ENCODE peak calls at places on chromosomes 5 and 9, in ten cellular contexts. G is dorsolateral prefrontal cortex, V is H9, W is AG09319, R is left ventricle myocardium inferior, T is epithelial cell of proximal tubule, I is fibroblast of mammary gland, J is HCT116, M is heart left ventricle, L is tibial nerve. O is an unnamed sample.

GRCh38 chr5:127958421-127959011 is 125.0 kb upstream of the SLC12A2 start:
- DNase-seq in G (no peak), V (no peak), W (no peak), R (no peak), T (no peak), I (no peak), J (no peak), M (no peak), L (no peak), O (no peak)

GRCh38 chr5:121969660-121970295 is 8.0 kb downstream of the SRFBP1 start:
- DNase-seq in G (no peak), V (no peak), W (no peak), R (no peak), T (no peak), I (peak), J (no peak), M (no peak), L (no peak), O (no peak)

GRCh38 chr5:1331861-1332405 is 13.0 kb downstream of the CLPTM1L start:
- DNase-seq in G (no peak), V (no peak), W (no peak), R (no peak), T (no peak), I (no peak), J (no peak), M (no peak), L (no peak), O (no peak)

GRCh38 chr9:112496074-112496722 is 9.6 kb downstream of the KIAA1958 start:
- DNase-seq in G (no peak), V (no peak), W (no peak), R (no peak), T (no peak), I (no peak), J (no peak), M (no peak), L (no peak), O (no peak)

GRCh38 chr5:174307031-174307408 is 261.5 kb downstream of the NSG2 start:
- DNase-seq in G (no peak), V (peak), W (no peak), R (no peak), T (no peak), I (no peak), J (no peak), M (no peak), L (no peak), O (no peak)

GRCh38 chr5:32030686-32031478 is 143.2 kb downstream of the GOLPH3 start:
- DNase-seq in G (no peak), V (no peak), W (no peak), R (no peak), T (no peak), I (peak), J (no peak), M (no peak), L (no peak), O (no peak)

GRCh38 chr5:176594554-176594953 is 15.4 kb downstream of the GPRIN1 start:
- DNase-seq in G (no peak), V (no peak), W (no peak), R (no peak), T (no peak), I (no peak), J (no peak), M (no peak), L (no peak), O (no peak)

GRCh38 chr9:22119537-22120167 is 110.5 kb upstream of the CDKN2B start:
- DNase-seq in G (no peak), V (no peak), W (no peak), R (no peak), T (no peak), I (peak), J (no peak), M (no peak), L (no peak), O (no peak)

GRCh38 chr9:32899181-32899580 is 102.2 kb downstream of the APTX start:
- DNase-seq in G (no peak), V (no peak), W (no peak), R (no peak), T (no peak), I (peak), J (no peak), M (no peak), L (no peak), O (no peak)

GRCh38 chr5:6712136-6712581 is 1.1 kb upstream of the TENT4A start:
- DNase-seq in G (peak), V (peak), W (no peak), R (peak), T (no peak), I (peak), J (no peak), M (peak), L (peak), O (peak)

GRCh38 chr9:127057970-127058644 is 64.3 kb downstream of the ANGPTL2 start:
- DNase-seq in G (peak), V (no peak), W (no peak), R (peak), T (no peak), I (peak), J (no peak), M (no peak), L (no peak), O (no peak)

GRCh38 chr9:21336467-21336866 is 1.3 kb upstream of the KLHL9 start:
- DNase-seq in G (no peak), V (no peak), W (no peak), R (no peak), T (no peak), I (no peak), J (no peak), M (no peak), L (no peak), O (no peak)

GRCh38 chr9:95736370-95736769 is 139.1 kb upstream of the ERCC6L2 start:
- DNase-seq in G (no peak), V (peak), W (no peak), R (no peak), T (no peak), I (no peak), J (no peak), M (no peak), L (no peak), O (no peak)

GRCh38 chr5:40987349-40987748 is 78.1 kb downstream of the C7 start:
- DNase-seq in G (no peak), V (no peak), W (no peak), R (no peak), T (no peak), I (no peak), J (no peak), M (no peak), L (no peak), O (no peak)

GRCh38 chr5:141100243-141100805 is at the start of gene PCDHB3:
- DNase-seq in G (peak), V (peak), W (no peak), R (peak), T (no peak), I (peak), J (peak), M (peak), L (peak), O (no peak)

GRCh38 chr9:2267171-2267740 is 252.1 kb downstream of the SMARCA2 start:
- DNase-seq in G (no peak), V (no peak), W (no peak), R (peak), T (no peak), I (peak), J (no peak), M (no peak), L (no peak), O (no peak)

GRCh38 chr5:54774281-54775171 is 210.9 kb downstream of the ESM1 start:
- DNase-seq in G (no peak), V (no peak), W (peak), R (peak), T (no peak), I (peak), J (no peak), M (peak), L (peak), O (no peak)

GRCh38 chr5:68465133-68465532 is 249.6 kb downstream of the PIK3R1 start:
- DNase-seq in G (no peak), V (no peak), W (no peak), R (no peak), T (no peak), I (no peak), J (no peak), M (no peak), L (no peak), O (no peak)

GRCh38 chr9:120438111-120438510 is 141.9 kb downstream of the CDK5RAP2 start:
- DNase-seq in G (no peak), V (no peak), W (no peak), R (no peak), T (no peak), I (peak), J (no peak), M (no peak), L (no peak), O (no peak)

GRCh38 chr5:57735754-57736153 is 253.1 kb upstream of the ACTBL2 start:
- DNase-seq in G (no peak), V (no peak), W (peak), R (no peak), T (peak), I (peak), J (peak), M (no peak), L (no peak), O (no peak)

GRCh38 chr5:96843140-96843539 is 33.2 kb upstream of the ERAP2 start:
- DNase-seq in G (no peak), V (no peak), W (no peak), R (no peak), T (no peak), I (no peak), J (no peak), M (no peak), L (no peak), O (no peak)

GRCh38 chr5:135028791-135029467 is 5.1 kb downstream of the PITX1 start:
- DNase-seq in G (no peak), V (peak), W (peak), R (no peak), T (no peak), I (no peak), J (no peak), M (no peak), L (no peak), O (peak)

GRCh38 chr9:5566054-5566618 is 55.8 kb downstream of the PDCD1LG2 start:
- DNase-seq in G (no peak), V (no peak), W (no peak), R (no peak), T (peak), I (no peak), J (no peak), M (no peak), L (no peak), O (no peak)

GRCh38 chr5:92775711-92776615 is 805.1 kb downstream of the NR2F1-AS1 start:
- DNase-seq in G (no peak), V (no peak), W (no peak), R (no peak), T (peak), I (peak), J (no peak), M (no peak), L (no peak), O (no peak)

GRCh38 chr5:134527156-134527960 is 1.9 kb downstream of the JADE2 start:
- DNase-seq in G (peak), V (peak), W (no peak), R (peak), T (no peak), I (peak), J (no peak), M (peak), L (peak), O (peak)

GRCh38 chr5:180001742-180002141 is 69.8 kb downstream of the RNF130 start:
- DNase-seq in G (no peak), V (no peak), W (no peak), R (no peak), T (no peak), I (no peak), J (no peak), M (no peak), L (no peak), O (no peak)

DNA sequence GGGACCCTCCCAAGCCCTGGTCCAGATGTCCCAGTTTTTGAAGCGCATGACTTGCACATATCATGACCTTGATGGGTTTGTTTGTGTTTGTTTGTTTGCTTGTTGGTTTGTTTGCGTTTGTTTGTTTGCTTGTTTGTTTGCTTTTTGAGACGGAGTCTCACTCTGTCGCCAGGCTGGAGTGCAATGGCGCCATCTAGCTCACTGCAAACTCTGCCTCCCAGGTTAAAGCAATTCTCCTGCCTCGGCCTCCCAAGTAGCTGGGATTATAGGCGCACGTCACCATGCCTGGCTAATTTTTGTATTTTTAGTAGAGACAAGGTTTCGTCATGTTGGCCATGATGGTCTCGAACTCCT is 13.0 kb upstream of the UBAC1 start:
- DNase-seq in G (no peak), V (no peak), W (no peak), R (no peak), T (no peak), I (no peak), J (no peak), M (no peak), L (no peak), O (no peak)
- TF ChIP-seq CTCF in G (no peak), V (peak), W (no peak), R (no peak), T (peak), I (peak), J (peak), M (no peak), L (no peak), O (no peak)

GRCh38 chr5:149404746-149405549 is 25.9 kb upstream of the IL17B start:
- DNase-seq in G (no peak), V (no peak), W (no peak), R (no peak), T (no peak), I (peak), J (no peak), M (no peak), L (no peak), O (no peak)
- TF ChIP-seq CTCF in G (no peak), V (no peak), W (no peak), R (no peak), T (no peak), I (no peak), J (no peak), M (no peak), L (no peak), O (no peak)

GRCh38 chr5:16456103-16456832 is 9.3 kb downstream of the ZNF622 start:
- DNase-seq in G (no peak), V (no peak), W (peak), R (no peak), T (peak), I (peak), J (peak), M (no peak), L (peak), O (no peak)

GRCh38 chr5:16457853-16458252 is 7.7 kb downstream of the ZNF622 start:
- DNase-seq in G (no peak), V (no peak), W (no peak), R (no peak), T (no peak), I (peak), J (no peak), M (no peak), L (no peak), O (no peak)

GRCh38 chr5:16455670-16456069 is 9.9 kb downstream of the ZNF622 start:
- DNase-seq in G (no peak), V (no peak), W (no peak), R (no peak), T (no peak), I (no peak), J (no peak), M (no peak), L (no peak), O (no peak)

GRCh38 chr5:16459451-16459850 is 6.1 kb downstream of the ZNF622 start:
- DNase-seq in G (no peak), V (no peak), W (no peak), R (no peak), T (no peak), I (no peak), J (no peak), M (no peak), L (no peak), O (no peak)

DNA sequence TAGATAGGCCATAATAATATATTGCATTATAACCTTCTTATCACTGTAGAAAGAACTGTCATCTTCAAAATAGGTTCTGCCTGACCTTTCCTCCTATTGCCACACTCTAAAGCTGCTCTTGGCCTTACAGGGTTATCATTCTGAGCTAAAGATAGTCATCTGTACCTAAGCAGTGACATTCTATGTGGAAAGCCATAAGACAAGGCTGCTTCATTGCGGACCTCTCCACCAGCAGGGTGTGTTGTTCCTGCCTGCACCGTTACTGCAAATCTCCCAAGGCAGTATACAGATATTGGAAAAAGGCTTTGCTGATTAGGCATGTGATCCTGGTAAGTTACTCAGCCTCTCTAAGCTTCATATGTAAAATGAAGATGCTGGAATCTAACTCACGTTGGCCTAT is 8.1 kb downstream of the ZNF622 start:
- DNase-seq in G (no peak), V (no peak), W (no peak), R (no peak), T (no peak), I (no peak), J (no peak), M (no peak), L (no peak), O (no peak)
- TF ChIP-seq CTCF in G (peak), V (no peak), W (no peak), R (peak), T (peak), I (no peak), J (no peak), M (peak), L (no peak), O (no peak)

GRCh38 chr5:126594676-126595485 is at the start of gene ALDH7A1:
- DNase-seq in G (peak), V (peak), W (peak), R (peak), T (peak), I (peak), J (peak), M (peak), L (peak), O (peak)
- TF ChIP-seq CTCF in G (peak), V (peak), W (peak), R (peak), T (peak), I (peak), J (peak), M (peak), L (peak), O (no peak)

GRCh38 chr9:133421615-133422542 is at the start of gene ADAMTS13:
- DNase-seq in G (no peak), V (peak), W (no peak), R (no peak), T (no peak), I (peak), J (no peak), M (no peak), L (no peak), O (no peak)
- TF ChIP-seq CTCF in G (no peak), V (peak), W (no peak), R (no peak), T (peak), I (peak), J (peak), M (no peak), L (no peak), O (no peak)

DNA sequence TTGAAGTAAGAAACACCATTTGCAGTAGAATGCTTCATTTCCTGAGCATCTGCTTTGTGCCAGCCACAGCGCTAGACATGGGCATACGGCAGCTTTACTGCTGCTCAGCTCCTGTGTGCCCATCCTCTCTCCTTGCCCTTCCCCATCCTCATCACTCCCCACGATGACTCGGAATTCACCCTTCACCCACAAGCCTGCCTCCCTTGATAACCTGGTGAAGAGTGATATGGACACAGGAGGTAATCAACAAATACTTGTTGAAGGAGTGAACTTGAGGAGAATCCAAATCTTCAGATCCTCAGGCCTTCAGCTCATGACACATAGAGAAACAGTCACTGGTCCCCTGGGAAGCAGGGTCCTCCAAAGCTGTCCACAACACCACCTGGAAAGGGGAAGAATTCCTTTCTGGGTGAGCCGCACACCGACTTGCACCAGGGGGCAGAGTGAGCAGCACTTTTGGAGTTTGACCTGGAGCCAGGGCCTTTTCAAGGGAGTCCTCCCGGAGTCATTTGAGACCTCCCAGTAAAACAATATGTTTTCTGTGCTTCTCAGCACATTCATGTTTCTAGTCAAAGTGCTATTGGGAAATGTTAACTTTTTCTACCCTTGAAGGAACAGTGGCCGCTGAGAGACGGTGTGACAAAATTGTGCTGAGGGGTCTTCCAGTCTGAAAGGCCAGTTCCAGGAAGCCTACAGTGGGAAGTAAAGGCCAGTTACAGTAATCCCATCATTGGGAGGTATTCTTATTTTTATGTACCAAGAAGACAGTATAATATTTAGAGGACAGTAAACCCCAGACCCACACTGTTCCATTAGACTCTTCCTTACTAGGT is 332.3 kb downstream of the CWC27 start:
- DNase-seq in G (no peak), V (peak), W (peak), R (peak), T (no peak), I (peak), J (peak), M (peak), L (peak), O (no peak)
- TF ChIP-seq CTCF in G (peak), V (peak), W (peak), R (peak), T (peak), I (peak), J (peak), M (peak), L (peak), O (peak)

DNA sequence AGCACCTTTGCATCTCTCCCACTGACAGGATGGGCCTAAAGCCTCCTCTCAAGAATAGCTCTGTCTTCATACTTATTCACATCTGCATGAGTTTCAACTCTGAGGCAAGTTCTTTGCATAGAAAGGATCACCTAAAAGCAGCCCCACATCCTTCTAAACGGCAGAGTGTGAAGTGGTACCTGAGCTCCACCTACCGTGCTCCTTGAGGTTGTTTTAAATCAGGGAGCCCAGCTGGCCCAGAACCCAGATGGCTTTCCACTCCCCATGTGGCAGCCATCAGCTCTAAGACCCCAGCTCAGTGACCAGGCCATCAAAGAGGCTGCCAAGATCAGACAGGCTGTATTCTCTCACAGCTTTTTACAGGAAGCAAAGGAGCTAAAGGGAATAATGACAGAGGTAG is 299.3 kb downstream of the RASEF start:
- DNase-seq in G (no peak), V (no peak), W (no peak), R (no peak), T (no peak), I (no peak), J (no peak), M (no peak), L (no peak), O (no peak)
- TF ChIP-seq CTCF in G (no peak), V (peak), W (no peak), R (no peak), T (peak), I (no peak), J (no peak), M (no peak), L (no peak), O (no peak)

O was measured in mesothelial cell of epicardium.